ENCODE peak calls at places on chromosomes 1 and 21, in seven cellular contexts. Q is HCT116, H is K562, J is SK-N-SH, W is HepG2, I is GM12878, C is H1. R is an unnamed sample.

GRCh38 chr1:39592069-39592468 is 15.5 kb upstream of the PABPC4 start:
- DNase-seq in Q (no peak), H (no peak), J (no peak), W (no peak), I (no peak), C (no peak), R (no peak)

GRCh38 chr1:163182330-163182949 is 20.3 kb downstream of the RGS5 start:
- DNase-seq in Q (no peak), H (no peak), J (no peak), W (no peak), I (no peak), C (no peak), R (no peak)

GRCh38 chr1:230632273-230632873 is 9.9 kb upstream of the COG2 start:
- DNase-seq in Q (peak), H (peak), J (peak), W (peak), I (no peak), C (no peak), R (peak)

GRCh38 chr1:160256396-160257046 is 5.8 kb downstream of the DCAF8 start:
- DNase-seq in Q (no peak), H (no peak), J (no peak), W (no peak), I (no peak), C (no peak), R (no peak)

GRCh38 chr1:6275826-6276764 is 15.2 kb upstream of the GPR153 start:
- DNase-seq in Q (no peak), H (peak), J (no peak), W (no peak), I (no peak), C (no peak), R (no peak)

GRCh38 chr21:42002421-42002958 is 7.7 kb downstream of the ZBTB21 start:
- DNase-seq in Q (no peak), H (no peak), J (no peak), W (no peak), I (peak), C (no peak), R (no peak)

GRCh38 chr1:225707824-225708223 is 54.9 kb upstream of the ENAH start:
- DNase-seq in Q (no peak), H (no peak), J (no peak), W (no peak), I (no peak), C (no peak), R (no peak)

GRCh38 chr1:32546611-32547010 is 7.4 kb downstream of the ZBTB8A start:
- DNase-seq in Q (no peak), H (no peak), J (no peak), W (no peak), I (no peak), C (no peak), R (no peak)

GRCh38 chr1:161200421-161200991 is 1.7 kb upstream of the ADAMTS4 start:
- DNase-seq in Q (no peak), H (peak), J (no peak), W (peak), I (no peak), C (no peak), R (no peak)

GRCh38 chr1:1020000-1020404 is at the start of gene AGRN:
- DNase-seq in Q (no peak), H (peak), J (peak), W (no peak), I (no peak), C (no peak), R (no peak)

GRCh38 chr1:221371671-221372070 is 370.2 kb downstream of the DUSP10 start:
- DNase-seq in Q (no peak), H (no peak), J (no peak), W (no peak), I (no peak), C (no peak), R (no peak)
- TF ChIP-seq JUND in Q (no peak), H (no peak), J (no peak), W (no peak), I (no peak), C (no peak), R (no peak)

GRCh38 chr1:206679738-206680211 is 4.9 kb upstream of the MAPKAPK2 start:
- DNase-seq in Q (no peak), H (no peak), J (no peak), W (no peak), I (peak), C (no peak), R (no peak)
- TF ChIP-seq JUND in Q (no peak), H (no peak), J (no peak), W (no peak), I (no peak), C (no peak), R (no peak)

GRCh38 chr1:9207086-9207485 is 27.5 kb upstream of the H6PD start:
- DNase-seq in Q (no peak), H (no peak), J (no peak), W (no peak), I (no peak), C (no peak), R (no peak)
- TF ChIP-seq JUND in Q (no peak), H (no peak), J (no peak), W (no peak), I (no peak), C (no peak), R (no peak)

GRCh38 chr1:27980216-27980820 is 20.5 kb downstream of the XKR8 start:
- DNase-seq in Q (no peak), H (no peak), J (no peak), W (no peak), I (no peak), C (no peak), R (no peak)

GRCh38 chr1:27979859-27980201 is 20.1 kb downstream of the XKR8 start:
- DNase-seq in Q (no peak), H (no peak), J (no peak), W (no peak), I (no peak), C (no peak), R (no peak)

GRCh38 chr1:27979151-27979858 is 19.5 kb downstream of the XKR8 start:
- DNase-seq in Q (peak), H (peak), J (no peak), W (no peak), I (peak), C (no peak), R (peak)

DNA sequence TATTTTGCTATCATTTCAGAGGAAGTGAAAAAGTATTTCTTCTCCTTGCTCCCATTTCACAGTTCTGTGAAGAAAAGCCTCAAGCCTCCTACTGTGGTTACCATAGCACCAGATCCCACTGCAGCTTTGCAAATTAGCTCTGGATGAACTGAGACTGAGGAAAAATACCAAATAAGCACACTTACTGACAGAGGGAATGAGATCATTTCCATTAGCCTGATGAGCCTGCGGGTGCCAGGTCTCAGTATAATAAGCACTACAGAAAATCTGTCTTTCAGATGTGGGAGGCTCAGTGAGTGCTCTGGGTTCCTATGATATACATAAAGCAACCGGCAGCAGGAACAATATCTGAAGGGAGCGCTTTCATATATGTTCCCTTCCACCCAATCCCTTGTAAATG is 21.4 kb downstream of the XKR8 start:
- DNase-seq in Q (no peak), H (no peak), J (no peak), W (no peak), I (no peak), C (no peak), R (no peak)
- TF ChIP-seq JUND in Q (no peak), H (no peak), J (no peak), W (no peak), I (no peak), C (no peak), R (no peak)

DNA sequence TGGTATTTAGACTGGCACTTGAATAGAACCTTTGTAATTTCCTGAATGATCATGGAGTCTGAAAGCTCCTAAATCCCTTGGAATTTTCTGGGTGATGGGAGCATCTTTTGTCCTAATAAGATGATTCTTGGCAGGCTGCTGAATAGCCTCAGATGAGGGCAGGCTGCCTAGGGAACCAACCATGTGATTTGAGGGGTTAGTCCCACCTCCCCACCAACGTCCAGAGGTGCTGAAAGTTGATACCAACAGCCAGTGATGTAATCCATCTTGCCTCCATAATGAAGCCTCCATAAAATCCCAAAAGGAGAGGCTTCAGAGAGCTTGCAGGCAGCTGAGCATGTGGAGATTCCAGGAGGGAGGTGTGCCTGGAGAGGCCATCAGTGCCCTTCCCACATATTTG is 43.7 kb downstream of the GTF2B start:
- DNase-seq in Q (no peak), H (no peak), J (no peak), W (no peak), I (no peak), C (no peak), R (no peak)
- TF ChIP-seq JUND in Q (no peak), H (no peak), J (no peak), W (no peak), I (no peak), C (no peak), R (no peak)

DNA sequence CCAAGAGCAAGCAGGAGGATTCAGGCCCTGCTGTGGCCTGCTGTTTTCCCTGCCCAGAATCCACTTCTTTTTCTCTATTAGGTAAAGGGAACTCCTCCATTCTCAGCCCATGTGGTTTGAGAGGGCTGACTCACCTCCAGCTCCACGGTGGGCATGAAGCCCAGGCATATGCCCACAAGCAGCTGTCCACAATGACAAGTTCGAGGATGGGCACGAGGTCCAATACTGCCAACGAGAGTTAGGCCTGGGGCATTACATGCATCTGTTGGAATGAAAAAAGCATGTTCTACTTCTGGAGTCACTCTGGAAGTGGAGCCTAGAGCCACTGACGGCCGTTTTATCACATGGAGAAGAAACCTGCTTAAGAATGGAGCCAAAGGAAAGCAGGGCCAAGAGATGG is 20.1 kb downstream of the TSPAN2 start:
- DNase-seq in Q (no peak), H (no peak), J (no peak), W (no peak), I (no peak), C (no peak), R (no peak)
- TF ChIP-seq JUND in Q (no peak), H (no peak), J (peak), W (no peak), I (no peak), C (no peak), R (no peak)

DNA sequence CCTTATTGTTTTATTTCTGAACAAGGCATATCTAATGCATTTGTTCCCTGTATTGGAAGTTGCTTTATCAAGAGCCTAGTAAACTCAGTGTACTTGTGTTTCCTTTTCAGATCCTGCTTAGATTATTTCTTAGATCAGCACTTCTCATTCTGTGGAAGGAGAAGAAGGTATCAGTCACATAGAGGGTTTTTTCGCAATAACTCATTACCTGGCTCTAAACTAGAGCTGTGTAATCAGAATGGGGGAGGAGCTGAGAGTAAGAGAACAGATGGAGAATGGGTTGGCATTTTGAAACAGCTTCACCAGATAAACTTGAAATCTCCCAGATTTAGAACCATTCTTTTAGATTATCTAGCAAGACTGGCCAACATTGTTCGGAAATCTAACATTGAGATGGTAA is 11.0 kb downstream of the AHCYL1 start:
- DNase-seq in Q (no peak), H (no peak), J (no peak), W (no peak), I (no peak), C (no peak), R (no peak)
- TF ChIP-seq JUND in Q (no peak), H (no peak), J (no peak), W (no peak), I (no peak), C (no peak), R (no peak)

DNA sequence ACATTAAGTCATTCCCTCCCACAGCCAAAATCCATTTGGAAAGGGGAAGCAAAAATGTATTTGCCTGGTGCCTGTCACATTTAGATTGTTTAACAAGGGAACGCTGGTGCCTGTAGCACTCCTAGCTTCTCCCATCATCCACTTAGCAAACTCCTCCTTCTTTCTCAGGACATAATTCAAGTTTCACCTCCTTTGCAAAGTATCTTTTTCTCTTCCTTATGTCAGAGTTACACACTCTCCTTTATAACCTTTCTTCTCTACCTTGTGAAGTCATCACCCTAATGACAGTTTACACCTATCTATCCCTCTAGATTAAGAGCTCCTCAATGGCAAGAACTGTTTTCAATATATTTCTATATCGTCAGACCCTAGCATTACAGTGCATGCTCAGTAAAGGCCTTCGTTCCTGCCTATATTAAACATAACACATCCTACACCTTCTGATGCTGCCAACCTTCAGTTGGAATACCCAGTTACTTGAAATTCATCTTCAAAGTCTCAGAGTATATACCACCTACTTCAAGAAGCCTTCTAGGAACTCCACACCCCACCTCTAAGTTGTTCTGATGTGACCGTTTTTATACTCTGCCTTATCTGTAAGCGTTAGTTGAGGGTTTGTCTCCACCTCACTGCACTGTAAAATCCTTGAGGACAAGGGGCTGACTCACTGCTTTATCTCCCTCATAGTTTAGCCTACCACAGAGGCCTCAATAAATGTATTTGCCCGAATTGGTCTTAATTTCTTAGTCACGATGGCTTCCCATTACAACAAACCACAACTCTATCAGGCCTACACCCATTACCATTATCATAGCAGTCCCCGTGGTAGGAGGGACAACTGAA is 1.0 kb upstream of the EPS15 start:
- DNase-seq in Q (no peak), H (peak), J (no peak), W (no peak), I (no peak), C (no peak), R (no peak)
- TF ChIP-seq JUND in Q (no peak), H (peak), J (no peak), W (no peak), I (no peak), C (no peak), R (no peak)

GRCh38 chr1:67818725-67819301 is 14.5 kb downstream of the GNG12 start:
- DNase-seq in Q (no peak), H (peak), J (no peak), W (peak), I (no peak), C (no peak), R (no peak)
- TF ChIP-seq JUND in Q (no peak), H (no peak), J (no peak), W (no peak), I (no peak), C (no peak), R (no peak)

DNA sequence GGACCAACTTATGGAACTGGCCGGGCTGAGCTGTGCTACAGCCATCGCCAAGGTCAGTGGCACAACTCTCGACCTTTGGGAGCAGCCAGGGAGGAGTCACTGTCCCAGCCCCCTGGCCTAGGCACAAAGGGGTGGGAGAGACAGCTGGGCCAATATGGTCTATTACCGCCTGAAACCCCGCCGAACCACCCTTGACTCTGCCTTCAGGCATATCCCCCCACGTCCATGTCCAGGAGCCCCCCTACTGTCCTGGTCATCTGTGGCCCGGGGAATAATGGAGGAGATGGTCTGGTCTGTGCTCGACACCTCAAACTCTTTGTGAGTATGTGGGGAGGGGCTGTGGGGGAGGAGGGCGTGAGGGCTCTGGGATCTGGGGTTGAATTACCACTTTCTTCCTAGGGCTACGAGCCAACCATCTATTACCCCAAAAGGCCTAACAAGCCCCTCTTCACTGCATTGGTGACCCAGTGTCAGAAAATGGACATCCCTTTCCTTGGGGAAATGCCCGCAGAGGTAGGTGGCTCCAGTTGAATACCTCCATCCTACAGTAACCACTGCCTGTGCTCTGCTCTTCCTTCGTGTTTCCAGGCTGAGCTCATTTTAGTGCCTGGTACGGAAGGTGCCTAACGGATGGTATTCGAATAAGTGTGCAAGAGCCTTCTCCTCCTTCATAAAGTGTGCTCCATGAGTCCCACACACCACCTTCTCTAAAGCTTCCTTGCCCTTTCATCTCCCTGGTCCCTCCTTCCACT is 758 bp downstream of the NAXE start:
- DNase-seq in Q (no peak), H (peak), J (no peak), W (no peak), I (no peak), C (no peak), R (no peak)
- TF ChIP-seq JUND in Q (no peak), H (no peak), J (no peak), W (no peak), I (no peak), C (no peak), R (no peak)